ENCODE peak calls at places on chromosomes 16 and 17, in six cellular contexts. One of them, this sample, is unnamed.

GRCh38 chr16:54175552-54176375 is 110.8 kb downstream of the IRX3 start:
- DNase-seq in activated T-cell treated with anti-CD3 and anti-CD28 coated beads for 1 hour: no peak
- DNase-seq in Daoy: no peak
- DNase-seq in H4: no peak
- DNase-seq in A549: no peak
- DNase-seq in stimulated activated CD8-positive, alpha-beta memory T cell treated with anti-CD3 and anti-CD28 coated beads, Interleukin-7, amount 100 ng/mL, for 24 hours: no peak
- DNase-seq in this sample: no peak

GRCh38 chr17:49108318-49108717 is 24.3 kb upstream of the B4GALNT2 start:
- DNase-seq in H4: peak; percentile 62
- DNase-seq in stimulated activated CD8-positive, alpha-beta memory T cell treated with anti-CD3 and anti-CD28 coated beads, Interleukin-7, amount 100 ng/mL, for 24 hours: no peak
- DNase-seq in Daoy: peak; percentile 91
- DNase-seq in activated T-cell treated with anti-CD3 and anti-CD28 coated beads for 1 hour: no peak
- DNase-seq in A549: peak; percentile 62
- DNase-seq in this sample: no peak

GRCh38 chr16:84358601-84359295 is 9.6 kb upstream of the ATP2C2 start:
- DNase-seq in stimulated activated CD8-positive, alpha-beta memory T cell treated with anti-CD3 and anti-CD28 coated beads, Interleukin-7, amount 100 ng/mL, for 24 hours: no peak
- DNase-seq in activated T-cell treated with anti-CD3 and anti-CD28 coated beads for 1 hour: no peak
- DNase-seq in Daoy: no peak
- DNase-seq in H4: no peak
- DNase-seq in A549: no peak
- DNase-seq in this sample: no peak

GRCh38 chr16:10871157-10871991 is 5.6 kb upstream of the CIITA start:
- DNase-seq in Daoy: peak; percentile 92
- DNase-seq in H4: peak; percentile 91
- DNase-seq in stimulated activated CD8-positive, alpha-beta memory T cell treated with anti-CD3 and anti-CD28 coated beads, Interleukin-7, amount 100 ng/mL, for 24 hours: peak; percentile 35
- DNase-seq in A549: no peak
- DNase-seq in activated T-cell treated with anti-CD3 and anti-CD28 coated beads for 1 hour: peak; percentile 10
- DNase-seq in this sample: peak; percentile 45

GRCh38 chr16:361872-362701 is 8.3 kb downstream of the MRPL28 start:
- DNase-seq in stimulated activated CD8-positive, alpha-beta memory T cell treated with anti-CD3 and anti-CD28 coated beads, Interleukin-7, amount 100 ng/mL, for 24 hours: no peak
- DNase-seq in A549: peak; percentile 94
- DNase-seq in Daoy: peak; percentile 86
- DNase-seq in H4: peak; percentile 65
- DNase-seq in activated T-cell treated with anti-CD3 and anti-CD28 coated beads for 1 hour: peak; percentile 64
- DNase-seq in this sample: peak; percentile 56

GRCh38 chr17:694239-694638 is 20.4 kb downstream of the VPS53 start:
- DNase-seq in H4: peak; percentile 97
- DNase-seq in Daoy: peak; percentile 96
- DNase-seq in A549: peak; percentile 83
- DNase-seq in activated T-cell treated with anti-CD3 and anti-CD28 coated beads for 1 hour: no peak
- DNase-seq in stimulated activated CD8-positive, alpha-beta memory T cell treated with anti-CD3 and anti-CD28 coated beads, Interleukin-7, amount 100 ng/mL, for 24 hours: no peak
- DNase-seq in this sample: no peak

GRCh38 chr16:59878479-59878878 is 1144.4 kb upstream of the GOT2 start:
- DNase-seq in activated T-cell treated with anti-CD3 and anti-CD28 coated beads for 1 hour: no peak
- DNase-seq in H4: peak; percentile 78
- DNase-seq in stimulated activated CD8-positive, alpha-beta memory T cell treated with anti-CD3 and anti-CD28 coated beads, Interleukin-7, amount 100 ng/mL, for 24 hours: no peak
- DNase-seq in Daoy: no peak
- DNase-seq in A549: peak; percentile 70
- DNase-seq in this sample: no peak

GRCh38 chr16:2088192-2088631 is 40.4 kb downstream of the TSC2 start:
- DNase-seq in H4: no peak
- DNase-seq in Daoy: no peak
- DNase-seq in A549: no peak
- DNase-seq in stimulated activated CD8-positive, alpha-beta memory T cell treated with anti-CD3 and anti-CD28 coated beads, Interleukin-7, amount 100 ng/mL, for 24 hours: no peak
- DNase-seq in activated T-cell treated with anti-CD3 and anti-CD28 coated beads for 1 hour: no peak
- DNase-seq in this sample: no peak

GRCh38 chr17:81229666-81229920 is 6.8 kb upstream of the CEP131 start:
- DNase-seq in A549: no peak
- DNase-seq in Daoy: no peak
- DNase-seq in stimulated activated CD8-positive, alpha-beta memory T cell treated with anti-CD3 and anti-CD28 coated beads, Interleukin-7, amount 100 ng/mL, for 24 hours: no peak
- DNase-seq in H4: no peak
- DNase-seq in activated T-cell treated with anti-CD3 and anti-CD28 coated beads for 1 hour: no peak
- DNase-seq in this sample: no peak

GRCh38 chr17:77353684-77354419 is 213.1 kb downstream of the SEC14L1 start:
- DNase-seq in activated T-cell treated with anti-CD3 and anti-CD28 coated beads for 1 hour: no peak
- DNase-seq in A549: no peak
- DNase-seq in stimulated activated CD8-positive, alpha-beta memory T cell treated with anti-CD3 and anti-CD28 coated beads, Interleukin-7, amount 100 ng/mL, for 24 hours: no peak
- DNase-seq in Daoy: no peak
- DNase-seq in H4: no peak
- DNase-seq in this sample: no peak

GRCh38 chr16:80899804-80900592 is 95.6 kb upstream of the CDYL2 start:
- DNase-seq in H4: peak; percentile 91
- DNase-seq in Daoy: peak; percentile 92
- DNase-seq in activated T-cell treated with anti-CD3 and anti-CD28 coated beads for 1 hour: no peak
- DNase-seq in A549: no peak
- DNase-seq in stimulated activated CD8-positive, alpha-beta memory T cell treated with anti-CD3 and anti-CD28 coated beads, Interleukin-7, amount 100 ng/mL, for 24 hours: no peak
- DNase-seq in this sample: no peak

GRCh38 chr17:29116652-29117439 is 63.4 kb downstream of the MYO18A start:
- DNase-seq in stimulated activated CD8-positive, alpha-beta memory T cell treated with anti-CD3 and anti-CD28 coated beads, Interleukin-7, amount 100 ng/mL, for 24 hours: peak; percentile 62
- DNase-seq in A549: peak; percentile 76
- DNase-seq in activated T-cell treated with anti-CD3 and anti-CD28 coated beads for 1 hour: peak; percentile 77
- DNase-seq in H4: peak; percentile 45
- DNase-seq in Daoy: peak; percentile 86
- DNase-seq in this sample: peak; percentile 17

GRCh38 chr17:6047966-6048365 is 22.2 kb upstream of the WSCD1 start:
- DNase-seq in activated T-cell treated with anti-CD3 and anti-CD28 coated beads for 1 hour: no peak
- DNase-seq in H4: no peak
- DNase-seq in stimulated activated CD8-positive, alpha-beta memory T cell treated with anti-CD3 and anti-CD28 coated beads, Interleukin-7, amount 100 ng/mL, for 24 hours: no peak
- DNase-seq in A549: no peak
- DNase-seq in Daoy: peak; percentile 25
- DNase-seq in this sample: no peak

GRCh38 chr17:76888661-76889060 is 20.5 kb downstream of the MGAT5B start:
- DNase-seq in H4: no peak
- DNase-seq in A549: no peak
- DNase-seq in activated T-cell treated with anti-CD3 and anti-CD28 coated beads for 1 hour: no peak
- DNase-seq in stimulated activated CD8-positive, alpha-beta memory T cell treated with anti-CD3 and anti-CD28 coated beads, Interleukin-7, amount 100 ng/mL, for 24 hours: no peak
- DNase-seq in Daoy: no peak
- DNase-seq in this sample: no peak

GRCh38 chr17:20121359-20122235 is 112.4 kb downstream of the SPECC1 start:
- DNase-seq in activated T-cell treated with anti-CD3 and anti-CD28 coated beads for 1 hour: peak; percentile 66
- DNase-seq in H4: peak; percentile 25
- DNase-seq in stimulated activated CD8-positive, alpha-beta memory T cell treated with anti-CD3 and anti-CD28 coated beads, Interleukin-7, amount 100 ng/mL, for 24 hours: peak; percentile 57
- DNase-seq in Daoy: peak; percentile 62
- DNase-seq in A549: peak; percentile 82
- DNase-seq in this sample: no peak

GRCh38 chr16:56993204-56993603 is 3.8 kb downstream of the NLRC5 start:
- DNase-seq in activated T-cell treated with anti-CD3 and anti-CD28 coated beads for 1 hour: no peak
- DNase-seq in A549: no peak
- DNase-seq in H4: no peak
- DNase-seq in Daoy: no peak
- DNase-seq in stimulated activated CD8-positive, alpha-beta memory T cell treated with anti-CD3 and anti-CD28 coated beads, Interleukin-7, amount 100 ng/mL, for 24 hours: no peak
- DNase-seq in this sample: no peak

GRCh38 chr17:27455569-27455913 is 707 bp upstream of the KSR1 start:
- DNase-seq in H4: no peak
- DNase-seq in Daoy: no peak
- DNase-seq in stimulated activated CD8-positive, alpha-beta memory T cell treated with anti-CD3 and anti-CD28 coated beads, Interleukin-7, amount 100 ng/mL, for 24 hours: no peak
- DNase-seq in activated T-cell treated with anti-CD3 and anti-CD28 coated beads for 1 hour: no peak
- DNase-seq in A549: no peak
- DNase-seq in this sample: no peak

GRCh38 chr16:12354296-12354818 is 377.8 kb downstream of the SNX29 start:
- DNase-seq in H4: no peak
- DNase-seq in A549: no peak
- DNase-seq in stimulated activated CD8-positive, alpha-beta memory T cell treated with anti-CD3 and anti-CD28 coated beads, Interleukin-7, amount 100 ng/mL, for 24 hours: no peak
- DNase-seq in Daoy: no peak
- DNase-seq in activated T-cell treated with anti-CD3 and anti-CD28 coated beads for 1 hour: no peak
- DNase-seq in this sample: no peak

GRCh38 chr17:45287526-45288264 is 25.8 kb upstream of the SPATA32 start:
- DNase-seq in activated T-cell treated with anti-CD3 and anti-CD28 coated beads for 1 hour: no peak
- DNase-seq in Daoy: no peak
- DNase-seq in A549: no peak
- DNase-seq in H4: no peak
- DNase-seq in stimulated activated CD8-positive, alpha-beta memory T cell treated with anti-CD3 and anti-CD28 coated beads, Interleukin-7, amount 100 ng/mL, for 24 hours: no peak
- DNase-seq in this sample: no peak

GRCh38 chr16:69182730-69183416 is 4.1 kb upstream of the SNTB2 start:
- DNase-seq in activated T-cell treated with anti-CD3 and anti-CD28 coated beads for 1 hour: no peak
- DNase-seq in stimulated activated CD8-positive, alpha-beta memory T cell treated with anti-CD3 and anti-CD28 coated beads, Interleukin-7, amount 100 ng/mL, for 24 hours: no peak
- DNase-seq in Daoy: no peak
- DNase-seq in A549: no peak
- DNase-seq in H4: no peak
- DNase-seq in this sample: no peak

GRCh38 chr16:2319606-2320005 is 20.9 kb downstream of the ABCA3 start:
- DNase-seq in Daoy: no peak
- DNase-seq in H4: no peak
- DNase-seq in stimulated activated CD8-positive, alpha-beta memory T cell treated with anti-CD3 and anti-CD28 coated beads, Interleukin-7, amount 100 ng/mL, for 24 hours: no peak
- DNase-seq in activated T-cell treated with anti-CD3 and anti-CD28 coated beads for 1 hour: no peak
- DNase-seq in A549: no peak
- DNase-seq in this sample: no peak

GRCh38 chr16:27302126-27302525 is 11.6 kb upstream of the IL4R start:
- DNase-seq in stimulated activated CD8-positive, alpha-beta memory T cell treated with anti-CD3 and anti-CD28 coated beads, Interleukin-7, amount 100 ng/mL, for 24 hours: no peak
- DNase-seq in Daoy: no peak
- DNase-seq in activated T-cell treated with anti-CD3 and anti-CD28 coated beads for 1 hour: no peak
- DNase-seq in H4: no peak
- DNase-seq in A549: no peak
- DNase-seq in this sample: no peak

GRCh38 chr16:87185983-87186382 is 131.2 kb downstream of the C16orf95 start:
- DNase-seq in H4: no peak
- DNase-seq in stimulated activated CD8-positive, alpha-beta memory T cell treated with anti-CD3 and anti-CD28 coated beads, Interleukin-7, amount 100 ng/mL, for 24 hours: no peak
- DNase-seq in Daoy: no peak
- DNase-seq in A549: no peak
- DNase-seq in activated T-cell treated with anti-CD3 and anti-CD28 coated beads for 1 hour: no peak
- DNase-seq in this sample: no peak

GRCh38 chr16:88907768-88908167 is 41.3 kb upstream of the PABPN1L start:
- DNase-seq in stimulated activated CD8-positive, alpha-beta memory T cell treated with anti-CD3 and anti-CD28 coated beads, Interleukin-7, amount 100 ng/mL, for 24 hours: no peak
- DNase-seq in Daoy: peak; percentile 72
- DNase-seq in H4: no peak
- DNase-seq in A549: no peak
- DNase-seq in activated T-cell treated with anti-CD3 and anti-CD28 coated beads for 1 hour: no peak
- DNase-seq in this sample: no peak

GRCh38 chr16:88309905-88310259 is 72.9 kb upstream of the ZNF469 start:
- DNase-seq in activated T-cell treated with anti-CD3 and anti-CD28 coated beads for 1 hour: no peak
- DNase-seq in stimulated activated CD8-positive, alpha-beta memory T cell treated with anti-CD3 and anti-CD28 coated beads, Interleukin-7, amount 100 ng/mL, for 24 hours: no peak
- DNase-seq in H4: no peak
- DNase-seq in A549: no peak
- DNase-seq in Daoy: no peak
- DNase-seq in this sample: no peak

GRCh38 chr17:65023791-65024190 is 32.7 kb downstream of the GNA13 start:
- DNase-seq in stimulated activated CD8-positive, alpha-beta memory T cell treated with anti-CD3 and anti-CD28 coated beads, Interleukin-7, amount 100 ng/mL, for 24 hours: no peak
- DNase-seq in H4: no peak
- DNase-seq in Daoy: peak; percentile 17
- DNase-seq in activated T-cell treated with anti-CD3 and anti-CD28 coated beads for 1 hour: no peak
- DNase-seq in A549: no peak
- DNase-seq in this sample: no peak

GRCh38 chr16:54318941-54319340 is 32.4 kb upstream of the IRX3 start:
- DNase-seq in A549: no peak
- DNase-seq in H4: no peak
- DNase-seq in activated T-cell treated with anti-CD3 and anti-CD28 coated beads for 1 hour: no peak
- DNase-seq in Daoy: peak; percentile 21
- DNase-seq in stimulated activated CD8-positive, alpha-beta memory T cell treated with anti-CD3 and anti-CD28 coated beads, Interleukin-7, amount 100 ng/mL, for 24 hours: no peak
- DNase-seq in this sample: no peak

GRCh38 chr16:81190667-81191066 is 47.8 kb upstream of the BCO1 start:
- DNase-seq in activated T-cell treated with anti-CD3 and anti-CD28 coated beads for 1 hour: no peak
- DNase-seq in H4: peak; percentile 48
- DNase-seq in stimulated activated CD8-positive, alpha-beta memory T cell treated with anti-CD3 and anti-CD28 coated beads, Interleukin-7, amount 100 ng/mL, for 24 hours: no peak
- DNase-seq in A549: peak; percentile 54
- DNase-seq in Daoy: no peak
- DNase-seq in this sample: no peak

This sample was measured in KG1.